ENCODE peak calls at places on chromosomes 1 and 21, in six cellular contexts. F, Q, I, S, T and X are unnamed samples.

GRCh38 chr1:212655668-212656440 is 43.8 kb downstream of the BATF3 start:
- DNase-seq in F (peak), I (peak), T (peak), Q (no peak), S (no peak), X (no peak)

GRCh38 chr21:32735524-32735923 is 7.7 kb upstream of the SYNJ1 start:
- DNase-seq in S (no peak), Q (no peak), F (no peak), I (no peak), T (no peak), X (no peak)

GRCh38 chr1:247749870-247750269 is 1.9 kb upstream of the OR14A2 start:
- DNase-seq in I (no peak), Q (no peak), F (no peak), T (no peak), S (no peak), X (no peak)

GRCh38 chr1:243496173-243496553 is 240.3 kb downstream of the SDCCAG8 start:
- DNase-seq in I (no peak), S (no peak), Q (no peak), T (no peak), F (no peak), X (no peak)

GRCh38 chr1:119324198-119324597 is 44.4 kb upstream of the HAO2 start:
- DNase-seq in I (no peak), F (no peak), S (no peak), Q (no peak), T (no peak), X (no peak)

GRCh38 chr1:81305997-81306452 is 494.7 kb upstream of the ADGRL2 start:
- DNase-seq in F (peak), Q (no peak), T (peak), S (no peak), I (peak), X (no peak)

GRCh38 chr1:27026621-27027574 is 14.2 kb upstream of the TENT5B start:
- DNase-seq in F (peak), I (peak), T (no peak), S (peak), Q (peak), X (no peak)

GRCh38 chr1:22500476-22500875 is 48.8 kb downstream of the ZBTB40 start:
- DNase-seq in F (peak), S (no peak), Q (no peak), T (no peak), I (peak), X (no peak)

GRCh38 chr1:67530071-67530470 is 99.9 kb upstream of the SERBP1 start:
- DNase-seq in T (no peak), Q (no peak), F (peak), I (no peak), S (no peak), X (no peak)

GRCh38 chr1:6646499-6647148 is 22.0 kb downstream of the THAP3 start:
- DNase-seq in S (no peak), I (peak), Q (no peak), F (peak), T (peak), X (no peak)

GRCh38 chr1:40646385-40646784 is 19.1 kb downstream of the RIMS3 start:
- DNase-seq in T (peak), S (no peak), F (peak), I (no peak), Q (no peak), X (no peak)

GRCh38 chr1:244050835-244051444 is at the start of gene ZBTB18:
- DNase-seq in F (no peak), Q (no peak), T (peak), S (no peak), I (peak), X (no peak)

GRCh38 chr21:16347223-16347622 is 617.4 kb downstream of the USP25 start:
- DNase-seq in T (no peak), S (no peak), F (no peak), Q (no peak), I (no peak), X (no peak)

GRCh38 chr1:61921435-61921834 is 179.2 kb downstream of the PATJ start:
- DNase-seq in Q (no peak), S (no peak), F (no peak), T (peak), I (no peak), X (no peak)
- TF ChIP-seq CTCF in Q (no peak), S (no peak), F (no peak), T (peak), I (peak), X (no peak)

DNA sequence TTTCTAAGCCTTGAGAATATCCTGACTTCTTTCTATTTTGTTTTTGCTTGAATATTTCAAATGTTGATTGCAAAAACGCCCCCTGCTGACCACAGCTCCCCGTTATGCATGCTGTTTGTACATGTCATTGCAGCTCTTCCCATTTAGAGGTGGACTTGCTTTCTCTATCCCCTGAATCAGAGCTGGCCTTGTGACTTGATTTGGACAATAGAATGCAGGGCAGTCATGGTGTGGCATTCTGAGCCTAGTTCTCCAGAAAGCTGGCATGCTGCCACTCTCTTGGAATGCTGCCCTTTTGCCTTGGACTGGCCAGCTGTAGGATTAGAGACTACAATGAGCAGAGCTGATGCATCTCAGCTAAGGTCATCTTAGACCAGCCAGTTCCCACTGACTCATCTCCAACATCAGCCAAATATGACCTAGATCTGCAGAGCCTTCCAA is 1561.5 kb downstream of the MRPL39 start:
- DNase-seq in I (peak), S (peak), Q (peak), F (no peak), T (peak), X (no peak)
- TF ChIP-seq CTCF in I (no peak), S (no peak), Q (peak), F (no peak), T (peak), X (no peak)

GRCh38 chr1:53593758-53594380 is 134.7 kb downstream of the DMRTB1 start:
- DNase-seq in F (peak), T (no peak), Q (peak), I (no peak), S (no peak), X (no peak)
- TF ChIP-seq CTCF in F (peak), T (no peak), Q (no peak), I (no peak), S (no peak), X (no peak)

GRCh38 chr1:183281039-183281438 is 95.0 kb downstream of the LAMC2 start:
- DNase-seq in S (peak), F (peak), I (no peak), Q (peak), T (peak), X (no peak)
- TF ChIP-seq CTCF in S (no peak), F (no peak), I (no peak), Q (no peak), T (no peak), X (no peak)

DNA sequence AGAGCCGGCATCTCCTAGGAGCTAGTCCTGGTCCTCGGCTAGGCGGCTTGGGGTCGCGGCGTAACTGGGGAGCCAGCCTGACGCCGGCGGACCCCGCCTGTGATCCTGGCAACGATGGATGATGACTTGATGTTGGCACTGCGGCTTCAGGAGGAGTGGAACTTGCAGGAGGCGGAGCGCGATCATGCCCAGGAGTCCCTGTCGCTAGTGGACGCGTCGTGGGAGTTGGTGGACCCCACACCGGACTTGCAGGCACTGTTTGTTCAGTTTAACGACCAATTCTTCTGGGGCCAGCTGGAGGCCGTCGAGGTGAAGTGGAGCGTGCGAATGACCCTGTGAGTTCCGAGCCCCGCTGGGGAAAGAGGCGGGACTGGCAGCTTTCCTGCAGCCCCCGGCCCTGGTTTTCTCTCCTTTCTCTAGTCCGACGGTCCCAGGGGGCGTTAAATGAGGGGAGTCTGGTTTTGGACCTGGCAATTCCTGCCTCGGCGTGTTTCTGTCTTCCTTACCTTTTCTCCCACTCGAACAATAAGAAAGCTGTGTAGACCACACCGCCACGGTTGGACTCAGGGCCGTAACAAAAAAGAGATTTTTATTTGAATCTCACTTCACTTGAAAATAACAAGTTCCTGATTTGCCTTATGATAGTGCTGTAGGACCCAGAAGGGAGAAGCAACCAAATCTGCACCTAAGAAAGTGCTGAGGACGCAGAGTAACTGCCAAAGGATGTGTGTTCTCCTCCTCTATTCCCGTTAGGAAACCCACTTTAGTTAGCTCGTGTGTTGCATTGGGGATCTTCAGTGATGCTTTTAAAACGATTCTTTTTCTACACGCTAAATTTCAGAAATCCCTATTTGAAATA is at the start of gene SPRTN:
- DNase-seq in F (no peak), I (no peak), S (no peak), Q (no peak), T (peak), X (no peak)
- TF ChIP-seq CTCF in F (no peak), I (no peak), S (no peak), Q (no peak), T (no peak), X (no peak)

DNA sequence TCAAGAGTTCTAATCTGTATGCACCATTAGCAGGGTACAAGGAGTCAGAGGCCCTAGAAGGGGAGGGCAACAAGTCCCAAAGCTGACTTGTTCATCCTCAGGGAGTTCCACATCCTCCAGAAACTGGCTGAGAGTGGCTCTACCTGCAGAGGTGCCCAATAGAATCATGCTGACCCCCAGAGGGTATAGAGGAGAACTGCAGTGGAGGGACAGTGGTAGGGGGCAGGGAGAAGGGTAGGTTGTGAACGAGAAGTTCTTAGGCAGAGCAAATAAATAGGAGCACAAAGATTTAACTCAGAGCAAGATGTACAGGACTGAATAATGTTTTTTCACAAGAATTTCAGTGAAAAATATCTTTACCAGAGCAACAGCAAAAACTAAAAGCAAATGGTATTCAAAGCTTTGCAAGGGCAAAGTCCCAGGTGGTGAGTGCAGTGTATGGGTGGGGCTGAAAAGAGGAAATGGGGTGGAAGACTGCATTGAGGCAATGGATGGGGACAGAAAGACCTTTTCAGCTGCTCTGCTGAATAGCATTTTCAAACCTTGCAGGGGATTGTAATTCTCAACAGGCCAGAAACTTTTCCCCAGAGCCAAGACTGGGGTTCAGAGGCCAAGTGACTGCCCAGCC is 3.1 kb downstream of the FCRL2 start:
- DNase-seq in I (no peak), F (no peak), S (no peak), Q (no peak), T (peak), X (no peak)
- TF ChIP-seq CTCF in I (no peak), F (no peak), S (no peak), Q (no peak), T (peak), X (peak)

GRCh38 chr1:172966844-172967540 is 83.7 kb downstream of the TNFSF18 start:
- DNase-seq in I (peak), S (no peak), Q (no peak), F (peak), T (peak), X (no peak)

GRCh38 chr1:172964864-172965263 is 85.9 kb downstream of the TNFSF18 start:
- DNase-seq in Q (no peak), I (peak), T (peak), F (no peak), S (no peak), X (no peak)

GRCh38 chr1:172969611-172970010 is 81.1 kb downstream of the TNFSF18 start:
- DNase-seq in S (no peak), F (peak), T (peak), I (peak), Q (no peak), X (no peak)

GRCh38 chr1:172970186-172970585 is 80.6 kb downstream of the TNFSF18 start:
- DNase-seq in F (peak), I (peak), S (no peak), T (peak), Q (no peak), X (no peak)

DNA sequence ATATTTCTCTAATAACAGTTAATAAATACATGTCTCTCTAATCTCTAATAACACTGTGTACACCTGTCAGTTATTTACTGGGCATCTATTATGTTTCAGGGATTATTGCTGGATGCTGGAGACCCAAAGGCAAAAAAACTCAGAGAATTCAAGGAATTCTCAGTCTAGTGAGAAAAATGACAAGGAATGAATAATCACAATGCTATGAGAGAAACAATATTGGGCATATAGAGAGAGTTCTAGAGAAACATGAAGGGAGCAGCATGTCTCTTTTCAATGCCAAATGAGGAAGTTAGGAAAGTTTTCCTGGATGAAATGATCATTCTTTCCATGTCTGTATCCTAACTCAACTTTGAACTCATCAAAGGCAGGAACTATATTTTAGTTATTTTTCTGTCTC is 82.8 kb downstream of the TNFSF18 start:
- DNase-seq in T (no peak), F (no peak), I (no peak), S (no peak), Q (no peak), X (no peak)
- TF ChIP-seq CTCF in T (no peak), F (no peak), I (no peak), S (no peak), Q (no peak), X (no peak)